ENCODE peak calls at places on chromosomes 1 and 21, in six cellular contexts. One of them, this sample, is unnamed.

GRCh38 chr21:25571726-25572121 is 35.6 kb downstream of the MRPL39 start:
- DNase-seq in aorta: no peak
- DNase-seq in SJSA1: no peak
- DNase-seq in mesendoderm: no peak
- DNase-seq in tibial nerve: no peak
- DNase-seq in mesenchymal stem cell: no peak
- DNase-seq in this sample: no peak

GRCh38 chr1:175525222-175525621 is 218.2 kb downstream of the TNR start:
- DNase-seq in aorta: no peak
- DNase-seq in SJSA1: no peak
- DNase-seq in mesendoderm: no peak
- DNase-seq in tibial nerve: no peak
- DNase-seq in mesenchymal stem cell: no peak
- DNase-seq in this sample: no peak

GRCh38 chr1:204367193-204367858 is 7.6 kb upstream of the PLEKHA6 start:
- DNase-seq in aorta: no peak
- DNase-seq in SJSA1: no peak
- DNase-seq in mesendoderm: no peak
- DNase-seq in tibial nerve: no peak
- DNase-seq in mesenchymal stem cell: no peak
- DNase-seq in this sample: no peak

GRCh38 chr1:227795732-227796131 is 19.7 kb upstream of the PRSS38 start:
- DNase-seq in aorta: no peak
- DNase-seq in SJSA1: no peak
- DNase-seq in mesendoderm: no peak
- DNase-seq in tibial nerve: no peak
- DNase-seq in mesenchymal stem cell: no peak
- DNase-seq in this sample: no peak

GRCh38 chr1:184050631-184051030 is 899 bp upstream of the TSEN15 start:
- DNase-seq in aorta: no peak
- DNase-seq in SJSA1: peak; percentile 39
- DNase-seq in mesendoderm: peak; percentile 12
- DNase-seq in tibial nerve: no peak
- DNase-seq in mesenchymal stem cell: no peak
- DNase-seq in this sample: no peak

GRCh38 chr1:175887981-175888428 is 144.6 kb upstream of the TNR start:
- DNase-seq in aorta: peak; percentile 75
- DNase-seq in SJSA1: peak; percentile 10
- DNase-seq in mesendoderm: peak; percentile 93
- DNase-seq in tibial nerve: peak; percentile 19
- DNase-seq in mesenchymal stem cell: peak; percentile 69
- DNase-seq in this sample: peak; percentile 49

GRCh38 chr1:183043872-183044859 is 20.9 kb downstream of the LAMC1 start:
- DNase-seq in aorta: no peak
- DNase-seq in SJSA1: peak; percentile 93
- DNase-seq in mesendoderm: no peak
- DNase-seq in tibial nerve: no peak
- DNase-seq in mesenchymal stem cell: peak; percentile 95
- DNase-seq in this sample: no peak

GRCh38 chr21:37227071-37228002 is 39.8 kb downstream of the VPS26C start:
- DNase-seq in aorta: no peak
- DNase-seq in SJSA1: no peak
- DNase-seq in mesendoderm: no peak
- DNase-seq in tibial nerve: no peak
- DNase-seq in mesenchymal stem cell: no peak
- DNase-seq in this sample: no peak

GRCh38 chr1:41672173-41672572 is 187.7 kb upstream of the EDN2 start:
- DNase-seq in aorta: no peak
- DNase-seq in SJSA1: peak; percentile 77
- DNase-seq in mesendoderm: peak; percentile 93
- DNase-seq in tibial nerve: no peak
- DNase-seq in mesenchymal stem cell: peak; percentile 60
- DNase-seq in this sample: no peak

GRCh38 chr1:89779541-89779940 is 41.3 kb upstream of the LRRC8D start:
- DNase-seq in aorta: no peak
- DNase-seq in SJSA1: no peak
- DNase-seq in mesendoderm: no peak
- DNase-seq in tibial nerve: no peak
- DNase-seq in mesenchymal stem cell: no peak
- DNase-seq in this sample: no peak

GRCh38 chr1:74771913-74772515 is 39.1 kb downstream of the TYW3 start:
- DNase-seq in aorta: no peak
- DNase-seq in SJSA1: peak; percentile 8
- DNase-seq in mesendoderm: peak; percentile 58
- DNase-seq in tibial nerve: no peak
- DNase-seq in mesenchymal stem cell: peak; percentile 61
- DNase-seq in this sample: no peak

DNA sequence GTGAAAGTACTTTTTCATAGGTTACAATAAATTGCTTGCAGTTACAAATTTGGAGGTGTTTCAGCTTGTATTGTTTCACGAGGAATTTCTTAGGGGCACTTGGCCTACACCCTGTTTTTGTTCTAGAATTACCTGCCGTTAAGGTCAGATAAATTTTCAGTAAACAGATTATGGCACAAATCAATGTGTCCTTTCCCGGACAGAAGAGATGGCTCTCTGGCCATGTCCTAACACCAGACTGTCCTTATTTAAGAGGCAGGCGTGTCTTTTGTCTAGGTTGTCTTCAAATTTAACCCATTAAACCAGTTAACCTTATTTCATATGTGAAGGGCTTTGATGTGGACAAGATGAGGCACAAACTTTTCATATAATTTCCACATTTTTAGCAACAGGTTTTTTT is 243.4 kb downstream of the SDCCAG8 start:
- DNase-seq in aorta: no peak
- DNase-seq in SJSA1: no peak
- DNase-seq in mesendoderm: no peak
- DNase-seq in tibial nerve: no peak
- DNase-seq in mesenchymal stem cell: no peak
- DNase-seq in this sample: no peak
- H3K27ac ChIP-seq in aorta: no peak overlapping the region
- H3K27ac ChIP-seq in SJSA1: no peak overlapping the region
- H3K27ac ChIP-seq in mesendoderm: no peak overlapping the region
- H3K27ac ChIP-seq in tibial nerve: no peak overlapping the region
- H3K27ac ChIP-seq in mesenchymal stem cell: no peak overlapping the region
- H3K27ac ChIP-seq in this sample: no peak overlapping the region

GRCh38 chr1:150511551-150511950 is 3.6 kb downstream of the ECM1 start:
- DNase-seq in aorta: no peak
- DNase-seq in SJSA1: no peak
- DNase-seq in mesendoderm: no peak
- DNase-seq in tibial nerve: no peak
- DNase-seq in mesenchymal stem cell: no peak
- DNase-seq in this sample: no peak

GRCh38 chr1:150511985-150512660 is 3.4 kb upstream of the FALEC start:
- DNase-seq in aorta: no peak
- DNase-seq in SJSA1: no peak
- DNase-seq in mesendoderm: no peak
- DNase-seq in tibial nerve: no peak
- DNase-seq in mesenchymal stem cell: no peak
- DNase-seq in this sample: no peak

GRCh38 chr1:150505431-150505830 is 2.5 kb upstream of the ECM1 start:
- DNase-seq in aorta: no peak
- DNase-seq in SJSA1: no peak
- DNase-seq in mesendoderm: no peak
- DNase-seq in tibial nerve: no peak
- DNase-seq in mesenchymal stem cell: no peak
- DNase-seq in this sample: no peak

GRCh38 chr1:150508982-150509381 is 1.1 kb downstream of the ECM1 start:
- DNase-seq in aorta: no peak
- DNase-seq in SJSA1: no peak
- DNase-seq in mesendoderm: no peak
- DNase-seq in tibial nerve: no peak
- DNase-seq in mesenchymal stem cell: no peak
- DNase-seq in this sample: no peak

GRCh38 chr1:150507912-150508864 is at the start of gene ECM1:
- DNase-seq in aorta: peak; percentile 70
- DNase-seq in SJSA1: peak; percentile 76
- DNase-seq in mesendoderm: peak; percentile 82
- DNase-seq in tibial nerve: peak; percentile 27
- DNase-seq in mesenchymal stem cell: peak; percentile 88
- DNase-seq in this sample: peak; percentile 61
- H3K27ac ChIP-seq in aorta: no peak within 1 kb of the TSS
- H3K27ac ChIP-seq in SJSA1: peak within 1 kb of the TSS; percentile 66
- H3K27ac ChIP-seq in mesendoderm: no peak within 1 kb of the TSS
- H3K27ac ChIP-seq in tibial nerve: no peak within 1 kb of the TSS
- H3K27ac ChIP-seq in mesenchymal stem cell: peak within 1 kb of the TSS; percentile 21
- H3K27ac ChIP-seq in this sample: peak within 1 kb of the TSS; percentile 86

GRCh38 chr21:32476661-32477423 is 64.3 kb downstream of the EVA1C start:
- DNase-seq in aorta: no peak
- DNase-seq in SJSA1: no peak
- DNase-seq in mesendoderm: no peak
- DNase-seq in tibial nerve: no peak
- DNase-seq in mesenchymal stem cell: no peak
- DNase-seq in this sample: no peak
- H3K27ac ChIP-seq in aorta: no peak overlapping the region
- H3K27ac ChIP-seq in SJSA1: no peak overlapping the region
- H3K27ac ChIP-seq in mesendoderm: no peak overlapping the region
- H3K27ac ChIP-seq in tibial nerve: no peak overlapping the region
- H3K27ac ChIP-seq in mesenchymal stem cell: no peak overlapping the region
- H3K27ac ChIP-seq in this sample: no peak overlapping the region

DNA sequence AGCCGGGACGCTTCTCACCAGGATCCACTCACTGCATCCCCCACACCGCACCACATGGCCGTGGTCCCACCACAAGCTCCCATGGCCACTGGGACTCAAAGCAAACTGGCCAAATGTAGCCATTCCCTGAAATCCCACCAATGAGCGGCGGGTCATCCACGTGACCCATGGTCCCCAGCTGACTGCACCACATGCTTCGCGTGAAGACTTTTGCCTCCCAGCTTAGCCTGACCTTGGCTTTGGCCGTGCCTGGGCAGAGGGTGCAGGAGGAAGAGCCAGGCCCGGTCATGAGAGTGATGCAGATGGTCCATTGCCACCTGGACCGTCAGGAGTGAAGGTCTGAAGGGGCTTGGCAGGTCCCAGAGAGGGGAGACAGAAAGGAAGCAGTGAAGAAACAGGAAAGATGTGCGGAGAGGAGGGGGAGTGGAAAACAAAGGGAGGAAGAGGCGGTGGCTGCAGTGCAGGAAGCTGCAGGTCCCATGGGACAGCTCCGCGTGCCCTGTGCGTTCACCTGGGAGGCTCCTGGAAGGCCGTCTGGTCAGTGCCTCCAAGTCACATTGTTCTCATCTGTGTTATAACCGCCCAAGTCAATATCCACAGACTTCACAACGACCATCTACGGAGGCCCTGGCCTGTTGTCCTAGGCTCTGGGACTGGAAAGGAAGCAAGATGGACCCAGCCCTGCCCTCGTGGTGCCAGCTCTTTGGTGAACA is 167.8 kb upstream of the AJAP1 start:
- DNase-seq in aorta: no peak
- DNase-seq in SJSA1: no peak
- DNase-seq in mesendoderm: no peak
- DNase-seq in tibial nerve: no peak
- DNase-seq in mesenchymal stem cell: no peak
- DNase-seq in this sample: no peak
- H3K27ac ChIP-seq in aorta: no peak overlapping the region
- H3K27ac ChIP-seq in SJSA1: no peak overlapping the region
- H3K27ac ChIP-seq in mesendoderm: no peak overlapping the region
- H3K27ac ChIP-seq in tibial nerve: no peak overlapping the region
- H3K27ac ChIP-seq in mesenchymal stem cell: no peak overlapping the region
- H3K27ac ChIP-seq in this sample: no peak overlapping the region

DNA sequence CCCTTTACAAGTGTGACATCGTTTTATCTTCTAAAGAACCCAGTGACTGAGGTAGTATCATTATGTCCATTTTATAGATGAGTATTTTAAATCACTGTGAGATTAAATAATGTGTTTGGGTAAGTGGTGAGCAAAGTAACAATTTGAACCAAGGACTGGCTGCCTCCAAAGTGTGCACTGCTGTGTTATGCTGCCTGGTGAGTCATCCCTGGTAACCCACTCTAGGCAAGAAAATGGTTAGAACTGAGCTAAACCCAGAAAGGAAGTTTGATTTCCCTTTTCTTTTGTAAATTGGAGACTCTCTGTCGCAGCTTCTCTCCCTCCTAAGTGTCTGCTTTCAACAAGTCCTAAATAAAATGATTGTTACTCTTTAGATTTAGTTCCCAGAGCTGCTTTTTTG is 342.8 kb upstream of the KAZN start:
- DNase-seq in aorta: no peak
- DNase-seq in SJSA1: no peak
- DNase-seq in mesendoderm: no peak
- DNase-seq in tibial nerve: no peak
- DNase-seq in mesenchymal stem cell: no peak
- DNase-seq in this sample: no peak
- H3K27ac ChIP-seq in aorta: no peak overlapping the region
- H3K27ac ChIP-seq in SJSA1: no peak overlapping the region
- H3K27ac ChIP-seq in mesendoderm: no peak overlapping the region
- H3K27ac ChIP-seq in tibial nerve: no peak overlapping the region
- H3K27ac ChIP-seq in mesenchymal stem cell: no peak overlapping the region
- H3K27ac ChIP-seq in this sample: peak overlapping the region; percentile 45

This sample was measured in left ventricle myocardium inferior.